ENCODE peak calls at places on chromosomes 6 and 20, in five cellular contexts. A is amygdala, M is HT1080, Q is activated B cell treated with CpG ODN at 0.5 μM for 24 hours, T is fibroblast of lung. B is an unnamed sample.

GRCh38 chr6:122696079-122696478 is 83.4 kb upstream of the FABP7 start:
- DNase-seq in T (peak; percentile 86), Q (no peak), A (no peak), M (peak; percentile 93), B (no peak)

GRCh38 chr20:21719592-21720214 is 14.2 kb downstream of the PAX1 start:
- DNase-seq in M (peak; percentile 45), T (peak; percentile 68), A (peak; percentile 6), Q (no peak), B (peak; percentile 45)

GRCh38 chr6:156413156-156413555 is 364.0 kb upstream of the ARID1B start:
- DNase-seq in Q (no peak), M (peak; percentile 21), A (no peak), T (peak; percentile 25), B (no peak)

GRCh38 chr6:2746557-2747061 is 4.1 kb downstream of the MYLK4 start:
- DNase-seq in A (no peak), M (no peak), Q (no peak), T (no peak), B (no peak)

GRCh38 chr20:44780226-44780625 is 30.1 kb downstream of the RIMS4 start:
- DNase-seq in T (peak; percentile 64), Q (no peak), M (no peak), A (no peak), B (no peak)

GRCh38 chr6:43368517-43369160 is 808 bp downstream of the ZNF318 start:
- DNase-seq in T (peak; percentile 37), A (peak; percentile 21), Q (peak; percentile 26), M (no peak), B (peak; percentile 26)

GRCh38 chr6:146905313-146905712 is 298.9 kb upstream of the STXBP5 start:
- DNase-seq in A (no peak), Q (no peak), T (peak; percentile 71), M (peak; percentile 60), B (peak; percentile 91)

GRCh38 chr20:40706977-40707582 is 18.0 kb upstream of the MAFB start:
- DNase-seq in T (no peak), A (no peak), Q (no peak), M (peak; percentile 26), B (no peak)

GRCh38 chr6:110878751-110879539 is 4.4 kb downstream of the AMD1 start:
- DNase-seq in M (peak; percentile 31), A (no peak), Q (no peak), T (peak; percentile 67), B (no peak)

GRCh38 chr20:40010483-40010882 is 678.6 kb downstream of the MAFB start:
- DNase-seq in A (no peak), Q (no peak), M (no peak), T (no peak), B (no peak)

GRCh38 chr6:13653296-13653695 is 38.2 kb downstream of the NOL7 start:
- DNase-seq in M (no peak), Q (no peak), A (no peak), T (no peak), B (no peak)

GRCh38 chr6:136788069-136788902 is 4.0 kb downstream of the MAP3K5 start:
- DNase-seq in M (peak; percentile 72), A (no peak), T (peak; percentile 93), Q (no peak), B (no peak)

GRCh38 chr6:111105578-111105977 is 18.3 kb downstream of the SLC16A10 start:
- DNase-seq in A (no peak), T (peak; percentile 27), M (peak; percentile 75), Q (no peak), B (peak; percentile 30)

GRCh38 chr20:30489604-30490003 is 767.9 kb upstream of the DEFB115 start:
- DNase-seq in M (no peak), Q (no peak), A (no peak), T (no peak), B (no peak)

GRCh38 chr6:100514603-100515002 is 49.9 kb upstream of the SIM1 start:
- DNase-seq in M (no peak), A (no peak), T (no peak), Q (no peak), B (no peak)

GRCh38 chr20:6975326-6975725 is 207.8 kb downstream of the BMP2 start:
- DNase-seq in Q (no peak), T (no peak), M (no peak), A (no peak), B (no peak)

GRCh38 chr6:35573495-35574110 is 60.9 kb upstream of the TULP1 start:
- DNase-seq in M (no peak), T (no peak), A (no peak), Q (no peak), B (no peak)

GRCh38 chr20:10653593-10654288 is 20.1 kb downstream of the JAG1 start:
- DNase-seq in A (no peak), Q (no peak), M (no peak), T (peak; percentile 72), B (no peak)

GRCh38 chr6:13303668-13304017 is 24.7 kb downstream of the TBC1D7 start:
- DNase-seq in T (peak; percentile 86), M (peak; percentile 43), Q (no peak), A (no peak), B (no peak)

GRCh38 chr6:158686791-158687381 is 37.0 kb downstream of the SYTL3 start:
- DNase-seq in Q (no peak), A (no peak), M (no peak), T (no peak), B (no peak)

GRCh38 chr6:37524025-37524647 is 24.4 kb upstream of the CCDC167 start:
- DNase-seq in A (no peak), T (peak; percentile 54), Q (no peak), M (no peak), B (no peak)

GRCh38 chr6:112066606-112067005 is 12.7 kb downstream of the CCN6 start:
- DNase-seq in A (no peak), Q (no peak), M (no peak), T (no peak), B (no peak)

GRCh38 chr20:13267231-13267630 is 46.2 kb downstream of the ISM1 start:
- DNase-seq in A (no peak), M (no peak), Q (no peak), T (no peak), B (no peak)

GRCh38 chr6:44898296-44898930 is 429.7 kb upstream of the RUNX2 start:
- DNase-seq in A (no peak), T (peak; percentile 71), M (peak; percentile 17), Q (no peak), B (no peak)

GRCh38 chr20:12053348-12053747 is 135.7 kb downstream of the BTBD3 start:
- DNase-seq in M (peak; percentile 95), A (no peak), Q (no peak), T (peak; percentile 14), B (no peak)

GRCh38 chr20:35954907-35955251 is 577 bp upstream of the SCAND1 start:
- DNase-seq in A (no peak), Q (no peak), M (no peak), T (peak; percentile 66), B (no peak)

GRCh38 chr6:105900120-105900937 is 185.8 kb upstream of the PRDM1 start:
- DNase-seq in A (no peak), M (peak; percentile 77), Q (no peak), T (peak; percentile 69), B (no peak)

GRCh38 chr6:5552243-5552642 is 290.9 kb downstream of the FARS2 start:
- DNase-seq in T (peak; percentile 6), A (no peak), M (no peak), Q (no peak), B (no peak)

GRCh38 chr20:20363449-20364015 is 4.4 kb upstream of the INSM1 start:
- DNase-seq in Q (no peak), A (no peak), T (no peak), M (no peak), B (peak; percentile 85)

GRCh38 chr6:11201772-11202512 is 30.5 kb downstream of the NEDD9 start:
- DNase-seq in Q (no peak), A (no peak), M (no peak), T (no peak), B (no peak)

GRCh38 chr6:134908906-134909516 is 40.9 kb downstream of the ALDH8A1 start:
- DNase-seq in A (no peak), M (peak; percentile 95), T (peak; percentile 98), Q (no peak), B (no peak)

GRCh38 chr6:89471287-89471867 is 38.4 kb downstream of the ANKRD6 start:
- DNase-seq in T (no peak), Q (no peak), M (no peak), A (no peak), B (no peak)

GRCh38 chr20:9068896-9069663 is at the start of gene PLCB4:
- DNase-seq in T (peak; percentile 59), M (peak; percentile 85), Q (no peak), A (peak; percentile 16), B (peak; percentile 74)

GRCh38 chr20:62818592-62819493 is 2.0 kb downstream of the COL9A3 start:
- DNase-seq in T (peak; percentile 70), Q (no peak), M (peak; percentile 49), A (peak; percentile 47), B (peak; percentile 52)

GRCh38 chr6:129317931-129318820 is 391.8 kb downstream of the ARHGAP18 start:
- DNase-seq in A (no peak), T (peak; percentile 84), M (peak; percentile 6), Q (no peak), B (no peak)